ENCODE peak calls at places on chromosomes 6 and 20, in five cellular contexts. One of them, this sample, is unnamed.

GRCh38 chr20:13250242-13250641 is 29.2 kb downstream of the ISM1 start:
- DNase-seq in left ventricle myocardium inferior: no peak
- DNase-seq in NCI-H1436: no peak
- DNase-seq in stimulated activated CD4-positive, alpha-beta T cell treated with anti-CD3 and anti-CD28 coated beads, TNF-alpha, amount 100 ng/mL, for 48 hours: no peak
- DNase-seq in naive thymus-derived CD8-positive, alpha-beta T cell: no peak
- DNase-seq in this sample: no peak

GRCh38 chr6:21479140-21479539 is 114.4 kb upstream of the SOX4 start:
- DNase-seq in left ventricle myocardium inferior: no peak
- DNase-seq in stimulated activated CD4-positive, alpha-beta T cell treated with anti-CD3 and anti-CD28 coated beads, TNF-alpha, amount 100 ng/mL, for 48 hours: no peak
- DNase-seq in NCI-H1436: peak; percentile 62
- DNase-seq in naive thymus-derived CD8-positive, alpha-beta T cell: no peak
- DNase-seq in this sample: no peak

GRCh38 chr6:47733879-47734558 is 35.6 kb downstream of the ADGRF4 start:
- DNase-seq in NCI-H1436: no peak
- DNase-seq in left ventricle myocardium inferior: no peak
- DNase-seq in naive thymus-derived CD8-positive, alpha-beta T cell: no peak
- DNase-seq in stimulated activated CD4-positive, alpha-beta T cell treated with anti-CD3 and anti-CD28 coated beads, TNF-alpha, amount 100 ng/mL, for 48 hours: no peak
- DNase-seq in this sample: no peak

GRCh38 chr6:151807513-151808330 is at the start of gene ESR1:
- DNase-seq in NCI-H1436: no peak
- DNase-seq in left ventricle myocardium inferior: peak; percentile 23
- DNase-seq in stimulated activated CD4-positive, alpha-beta T cell treated with anti-CD3 and anti-CD28 coated beads, TNF-alpha, amount 100 ng/mL, for 48 hours: no peak
- DNase-seq in naive thymus-derived CD8-positive, alpha-beta T cell: no peak
- DNase-seq in this sample: no peak

GRCh38 chr6:168713839-168714238 is 272.9 kb downstream of the SMOC2 start:
- DNase-seq in NCI-H1436: no peak
- DNase-seq in stimulated activated CD4-positive, alpha-beta T cell treated with anti-CD3 and anti-CD28 coated beads, TNF-alpha, amount 100 ng/mL, for 48 hours: no peak
- DNase-seq in naive thymus-derived CD8-positive, alpha-beta T cell: no peak
- DNase-seq in left ventricle myocardium inferior: no peak
- DNase-seq in this sample: no peak

GRCh38 chr20:1489764-1490436 is 1.3 kb downstream of the SIRPB2 start:
- DNase-seq in left ventricle myocardium inferior: no peak
- DNase-seq in NCI-H1436: no peak
- DNase-seq in stimulated activated CD4-positive, alpha-beta T cell treated with anti-CD3 and anti-CD28 coated beads, TNF-alpha, amount 100 ng/mL, for 48 hours: no peak
- DNase-seq in naive thymus-derived CD8-positive, alpha-beta T cell: no peak
- DNase-seq in this sample: no peak

GRCh38 chr6:89204096-89204495 is 13.1 kb downstream of the GABRR1 start:
- DNase-seq in naive thymus-derived CD8-positive, alpha-beta T cell: no peak
- DNase-seq in NCI-H1436: no peak
- DNase-seq in stimulated activated CD4-positive, alpha-beta T cell treated with anti-CD3 and anti-CD28 coated beads, TNF-alpha, amount 100 ng/mL, for 48 hours: no peak
- DNase-seq in left ventricle myocardium inferior: no peak
- DNase-seq in this sample: no peak

GRCh38 chr20:44914924-44915323 is 5.1 kb downstream of the PABPC1L start:
- DNase-seq in left ventricle myocardium inferior: no peak
- DNase-seq in NCI-H1436: no peak
- DNase-seq in naive thymus-derived CD8-positive, alpha-beta T cell: no peak
- DNase-seq in stimulated activated CD4-positive, alpha-beta T cell treated with anti-CD3 and anti-CD28 coated beads, TNF-alpha, amount 100 ng/mL, for 48 hours: no peak
- DNase-seq in this sample: no peak

GRCh38 chr20:45469336-45470261 is at the start of gene WFDC2:
- DNase-seq in NCI-H1436: peak; percentile 10
- DNase-seq in left ventricle myocardium inferior: no peak
- DNase-seq in naive thymus-derived CD8-positive, alpha-beta T cell: no peak
- DNase-seq in stimulated activated CD4-positive, alpha-beta T cell treated with anti-CD3 and anti-CD28 coated beads, TNF-alpha, amount 100 ng/mL, for 48 hours: no peak
- DNase-seq in this sample: no peak

GRCh38 chr20:4471221-4471620 is 250.5 kb upstream of the PRND start:
- DNase-seq in left ventricle myocardium inferior: no peak
- DNase-seq in naive thymus-derived CD8-positive, alpha-beta T cell: no peak
- DNase-seq in stimulated activated CD4-positive, alpha-beta T cell treated with anti-CD3 and anti-CD28 coated beads, TNF-alpha, amount 100 ng/mL, for 48 hours: no peak
- DNase-seq in NCI-H1436: no peak
- DNase-seq in this sample: no peak

GRCh38 chr6:143708889-143709288 is 31.1 kb downstream of the PHACTR2 start:
- DNase-seq in left ventricle myocardium inferior: no peak
- DNase-seq in naive thymus-derived CD8-positive, alpha-beta T cell: no peak
- DNase-seq in NCI-H1436: no peak
- DNase-seq in stimulated activated CD4-positive, alpha-beta T cell treated with anti-CD3 and anti-CD28 coated beads, TNF-alpha, amount 100 ng/mL, for 48 hours: no peak
- DNase-seq in this sample: no peak

GRCh38 chr6:38876470-38876869 is 161.4 kb downstream of the DNAH8 start:
- DNase-seq in left ventricle myocardium inferior: no peak
- DNase-seq in NCI-H1436: no peak
- DNase-seq in naive thymus-derived CD8-positive, alpha-beta T cell: peak; percentile 6
- DNase-seq in stimulated activated CD4-positive, alpha-beta T cell treated with anti-CD3 and anti-CD28 coated beads, TNF-alpha, amount 100 ng/mL, for 48 hours: peak; percentile 21
- DNase-seq in this sample: no peak

GRCh38 chr20:24950836-24951525 is 1.9 kb downstream of the CST7 start:
- DNase-seq in stimulated activated CD4-positive, alpha-beta T cell treated with anti-CD3 and anti-CD28 coated beads, TNF-alpha, amount 100 ng/mL, for 48 hours: no peak
- DNase-seq in left ventricle myocardium inferior: no peak
- DNase-seq in NCI-H1436: no peak
- DNase-seq in naive thymus-derived CD8-positive, alpha-beta T cell: no peak
- DNase-seq in this sample: no peak

GRCh38 chr6:99282479-99283062 is 66.9 kb downstream of the FAXC start:
- DNase-seq in stimulated activated CD4-positive, alpha-beta T cell treated with anti-CD3 and anti-CD28 coated beads, TNF-alpha, amount 100 ng/mL, for 48 hours: no peak
- DNase-seq in left ventricle myocardium inferior: no peak
- DNase-seq in NCI-H1436: no peak
- DNase-seq in naive thymus-derived CD8-positive, alpha-beta T cell: no peak
- DNase-seq in this sample: no peak

GRCh38 chr6:42820509-42821340 is 38.9 kb downstream of the BICRAL start:
- DNase-seq in NCI-H1436: no peak
- DNase-seq in naive thymus-derived CD8-positive, alpha-beta T cell: no peak
- DNase-seq in stimulated activated CD4-positive, alpha-beta T cell treated with anti-CD3 and anti-CD28 coated beads, TNF-alpha, amount 100 ng/mL, for 48 hours: no peak
- DNase-seq in left ventricle myocardium inferior: peak; percentile 16
- DNase-seq in this sample: no peak

GRCh38 chr6:30787954-30788353 is 43.6 kb upstream of the IER3 start:
- DNase-seq in naive thymus-derived CD8-positive, alpha-beta T cell: no peak
- DNase-seq in stimulated activated CD4-positive, alpha-beta T cell treated with anti-CD3 and anti-CD28 coated beads, TNF-alpha, amount 100 ng/mL, for 48 hours: no peak
- DNase-seq in left ventricle myocardium inferior: no peak
- DNase-seq in NCI-H1436: no peak
- DNase-seq in this sample: no peak

GRCh38 chr20:24164360-24164759 is 175.8 kb upstream of the GGTLC1 start:
- DNase-seq in naive thymus-derived CD8-positive, alpha-beta T cell: no peak
- DNase-seq in left ventricle myocardium inferior: no peak
- DNase-seq in stimulated activated CD4-positive, alpha-beta T cell treated with anti-CD3 and anti-CD28 coated beads, TNF-alpha, amount 100 ng/mL, for 48 hours: no peak
- DNase-seq in NCI-H1436: no peak
- DNase-seq in this sample: no peak

GRCh38 chr20:1567392-1568165 is 10.1 kb upstream of the SIRPD start:
- DNase-seq in NCI-H1436: no peak
- DNase-seq in stimulated activated CD4-positive, alpha-beta T cell treated with anti-CD3 and anti-CD28 coated beads, TNF-alpha, amount 100 ng/mL, for 48 hours: no peak
- DNase-seq in left ventricle myocardium inferior: no peak
- DNase-seq in naive thymus-derived CD8-positive, alpha-beta T cell: no peak
- DNase-seq in this sample: no peak

GRCh38 chr6:94623586-94623985 is 953.7 kb upstream of the MANEA start:
- DNase-seq in stimulated activated CD4-positive, alpha-beta T cell treated with anti-CD3 and anti-CD28 coated beads, TNF-alpha, amount 100 ng/mL, for 48 hours: no peak
- DNase-seq in naive thymus-derived CD8-positive, alpha-beta T cell: no peak
- DNase-seq in NCI-H1436: no peak
- DNase-seq in left ventricle myocardium inferior: no peak
- DNase-seq in this sample: no peak

This sample was measured in CMK.